ENCODE peak calls at places on chromosomes 13 and 19, in seven cellular contexts. E is dorsolateral prefrontal cortex, K is PC-9, Q is GM12878, X is ovary, I is psoas muscle, B is A673. M is an unnamed sample.

GRCh38 chr13:28161370-28161769 is 23.0 kb downstream of the PAN3 start:
- DNase-seq in E (no peak), K (peak; percentile 48), Q (no peak), X (no peak), I (no peak), B (peak; percentile 75), M (no peak)

GRCh38 chr13:98665638-98665995 is 86.9 kb downstream of the SLC15A1 start:
- DNase-seq in E (no peak), K (peak; percentile 79), Q (no peak), X (no peak), I (no peak), B (no peak), M (no peak)

GRCh38 chr13:113461022-113461751 is 7.9 kb upstream of the ADPRHL1 start:
- DNase-seq in E (no peak), K (no peak), Q (no peak), X (no peak), I (no peak), B (no peak), M (no peak)

GRCh38 chr19:2032296-2032941 is 16.9 kb upstream of the BTBD2 start:
- DNase-seq in E (peak; percentile 96), K (peak; percentile 85), Q (no peak), X (peak; percentile 87), I (peak; percentile 96), B (peak; percentile 92), M (no peak)

GRCh38 chr13:66225071-66225470 is 1005.1 kb downstream of the PCDH9 start:
- DNase-seq in E (no peak), K (no peak), Q (no peak), X (no peak), I (no peak), B (no peak), M (no peak)

GRCh38 chr13:106981050-106981449 is 413.1 kb upstream of the ARGLU1 start:
- DNase-seq in E (no peak), K (no peak), Q (no peak), X (no peak), I (no peak), B (no peak), M (no peak)

GRCh38 chr13:26855071-26855470 is 94.5 kb upstream of the GPR12 start:
- DNase-seq in E (peak; percentile 78), K (no peak), Q (no peak), X (no peak), I (no peak), B (no peak), M (no peak)

GRCh38 chr19:35179830-35180229 is 25.3 kb downstream of the FXYD5 start:
- DNase-seq in E (no peak), K (no peak), Q (no peak), X (no peak), I (no peak), B (no peak), M (no peak)

GRCh38 chr13:42405665-42406390 is 133.9 kb downstream of the AKAP11 start:
- DNase-seq in E (no peak), K (no peak), Q (peak; percentile 97), X (no peak), I (no peak), B (no peak), M (no peak)

GRCh38 chr19:31548941-31549340 is 199.7 kb upstream of the TSHZ3 start:
- DNase-seq in E (no peak), K (no peak), Q (no peak), X (no peak), I (no peak), B (peak; percentile 42), M (no peak)

GRCh38 chr19:920051-920857 is 3.1 kb downstream of the KISS1R start:
- DNase-seq in E (no peak), K (no peak), Q (no peak), X (no peak), I (no peak), B (peak; percentile 65), M (peak; percentile 85)

GRCh38 chr19:1811942-1812425 is at the start of gene ATP8B3:
- DNase-seq in E (no peak), K (no peak), Q (no peak), X (no peak), I (no peak), B (no peak), M (no peak)

GRCh38 chr19:928471-929259 is 2.8 kb downstream of the ARID3A start:
- DNase-seq in E (no peak), K (no peak), Q (no peak), X (no peak), I (no peak), B (no peak), M (no peak)

DNA sequence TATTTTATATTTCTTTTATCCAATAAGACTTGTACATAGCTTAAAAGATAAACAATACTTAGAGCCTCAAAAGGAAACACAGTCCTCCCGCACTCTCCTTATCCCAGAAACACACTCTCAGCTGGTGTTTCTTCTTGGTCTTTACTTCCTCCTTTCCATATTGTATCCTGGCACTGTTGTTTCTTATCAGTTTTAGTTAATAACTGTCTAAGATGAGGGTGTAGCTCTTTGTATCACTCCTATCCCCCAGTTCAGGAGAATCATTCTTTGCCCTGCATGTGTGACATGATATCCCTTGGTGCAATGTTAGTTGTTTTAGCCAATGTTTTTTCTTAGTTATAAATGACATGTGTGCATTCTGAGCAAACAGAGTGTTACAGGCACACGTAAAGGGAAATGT is 52.2 kb downstream of the ARHGEF7 start:
- DNase-seq in E (no peak), K (no peak), Q (no peak), X (no peak), I (no peak), B (no peak), M (no peak)
- H3K27ac ChIP-seq in E (no peak overlapping the region), K (no peak overlapping the region), Q (peak overlapping the region; percentile 66), X (no peak overlapping the region), I (peak overlapping the region; percentile 57), B (no peak overlapping the region), M (no peak overlapping the region)

GRCh38 chr19:41218615-41219507 is at the start of gene AXL:
- DNase-seq in E (no peak), K (no peak), Q (no peak), X (peak; percentile 86), I (peak; percentile 78), B (no peak), M (no peak)
- H3K27ac ChIP-seq in E (peak within 1 kb of the TSS; percentile 81), K (no peak within 1 kb of the TSS), Q (no peak within 1 kb of the TSS), X (peak within 1 kb of the TSS; percentile 96), I (peak within 1 kb of the TSS; percentile 73), B (no peak within 1 kb of the TSS), M (no peak within 1 kb of the TSS)

GRCh38 chr19:4510435-4511255 is 7.6 kb downstream of the PLIN4 start:
- DNase-seq in E (no peak), K (no peak), Q (no peak), X (no peak), I (no peak), B (no peak), M (no peak)

GRCh38 chr19:4507150-4507452 is 11.2 kb downstream of the PLIN4 start:
- DNase-seq in E (no peak), K (no peak), Q (no peak), X (no peak), I (no peak), B (no peak), M (no peak)

GRCh38 chr19:4506449-4507149 is 11.7 kb downstream of the PLIN4 start:
- DNase-seq in E (no peak), K (no peak), Q (no peak), X (no peak), I (no peak), B (no peak), M (no peak)

GRCh38 chr19:4507804-4508203 is 10.5 kb downstream of the PLIN4 start:
- DNase-seq in E (no peak), K (no peak), Q (no peak), X (no peak), I (no peak), B (no peak), M (no peak)

GRCh38 chr19:4508698-4509097 is 9.6 kb downstream of the PLIN4 start:
- DNase-seq in E (no peak), K (no peak), Q (no peak), X (no peak), I (peak; percentile 31), B (no peak), M (no peak)
- H3K27ac ChIP-seq in E (no peak overlapping the region), K (no peak overlapping the region), Q (no peak overlapping the region), X (no peak overlapping the region), I (peak overlapping the region; percentile 36), B (no peak overlapping the region), M (no peak overlapping the region)

DNA sequence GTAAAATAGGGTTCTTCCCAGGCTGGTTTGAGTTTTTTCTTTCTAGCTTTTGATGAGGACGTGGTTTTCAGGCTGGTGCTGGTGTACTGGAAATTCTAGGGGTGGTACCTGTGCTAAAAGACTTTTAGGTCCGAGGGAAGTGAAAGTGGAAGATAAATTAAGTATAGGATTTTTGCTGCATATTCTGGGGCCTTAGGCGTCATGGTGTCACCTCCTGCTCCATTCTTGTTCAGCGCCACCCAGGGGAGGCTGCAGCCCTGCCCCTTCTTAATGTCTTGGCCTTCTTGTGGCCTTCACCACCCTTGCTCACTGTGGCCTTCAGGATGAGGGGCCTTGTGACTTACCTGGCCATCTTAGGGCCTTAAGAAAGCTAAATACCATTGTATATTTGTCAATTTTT is 12.4 kb downstream of the ZNF552 start:
- DNase-seq in E (no peak), K (no peak), Q (no peak), X (no peak), I (no peak), B (no peak), M (no peak)
- H3K27ac ChIP-seq in E (no peak overlapping the region), K (no peak overlapping the region), Q (peak overlapping the region; percentile 40), X (no peak overlapping the region), I (no peak overlapping the region), B (no peak overlapping the region), M (no peak overlapping the region)

DNA sequence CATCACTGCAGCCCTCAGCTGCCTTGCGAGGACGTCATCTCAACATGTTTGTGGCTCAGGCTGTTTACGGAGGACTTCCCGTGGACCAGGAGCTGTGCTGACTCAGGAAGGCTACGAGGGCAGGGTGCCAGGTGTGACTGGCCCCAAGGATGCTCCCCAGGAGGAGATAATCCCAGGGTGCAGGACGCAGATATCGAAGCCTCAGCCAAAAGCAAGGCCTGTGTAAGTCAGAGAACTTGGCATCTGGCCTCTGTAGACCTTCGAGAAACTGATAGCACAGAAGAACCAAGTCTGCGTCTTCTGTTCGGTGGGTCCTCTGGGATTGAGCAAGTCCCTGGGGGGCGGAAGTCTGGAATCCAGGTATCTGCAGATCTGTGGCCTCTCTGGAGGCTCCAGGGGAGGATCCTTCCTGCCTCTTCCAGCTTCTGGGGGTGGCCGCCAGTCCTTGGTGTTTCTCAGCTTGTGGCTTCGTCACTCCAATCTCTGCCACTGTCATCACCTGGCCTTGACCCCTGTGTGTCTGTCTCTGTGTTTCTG is 2.6 kb upstream of the DOHH start:
- DNase-seq in E (no peak), K (no peak), Q (no peak), X (no peak), I (no peak), B (no peak), M (no peak)
- H3K27ac ChIP-seq in E (no peak overlapping the region), K (no peak overlapping the region), Q (no peak overlapping the region), X (no peak overlapping the region), I (no peak overlapping the region), B (no peak overlapping the region), M (no peak overlapping the region)

DNA sequence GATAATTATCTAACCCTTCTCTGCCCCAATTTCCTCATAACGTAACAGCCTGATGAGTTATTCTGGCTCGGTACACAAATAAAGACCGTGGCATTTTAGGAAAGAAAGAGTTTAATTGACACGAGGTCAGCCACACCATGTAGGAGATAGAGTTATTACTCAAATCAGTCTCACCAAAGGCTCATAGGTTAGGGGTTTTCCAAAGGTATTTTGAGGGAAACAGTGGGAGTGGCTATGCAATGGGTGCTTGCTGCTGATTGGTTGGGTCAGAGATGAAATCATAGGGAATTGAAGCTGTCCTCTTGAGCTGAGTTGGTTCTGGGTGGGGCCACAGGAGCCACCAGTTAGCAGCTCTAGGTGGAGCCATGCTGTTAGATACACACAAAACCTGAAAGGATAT is 137.5 kb downstream of the FREM2 start:
- DNase-seq in E (no peak), K (no peak), Q (peak; percentile 36), X (no peak), I (no peak), B (no peak), M (no peak)
- H3K27ac ChIP-seq in E (no peak overlapping the region), K (no peak overlapping the region), Q (no peak overlapping the region), X (no peak overlapping the region), I (no peak overlapping the region), B (no peak overlapping the region), M (no peak overlapping the region)